ENCODE peak calls at places on chromosomes 11 and 22, in six cellular contexts. C is astrocyte of the spinal cord, R is PC-3, V is substantia nigra, P is COR-L47, J is NCI-H345. K is an unnamed sample.

GRCh38 chr11:20097319-20098221 is 62.7 kb downstream of the DBX1 start:
- DNase-seq in C (peak), R (peak), V (no peak), P (no peak), J (no peak), K (peak)

GRCh38 chr22:45246060-45246985 is 5.6 kb upstream of the KIAA0930 start:
- DNase-seq in C (peak), R (peak), V (no peak), P (no peak), J (no peak), K (no peak)

GRCh38 chr11:6459049-6459448 is 14.7 kb downstream of the TRIM3 start:
- DNase-seq in C (no peak), R (no peak), V (no peak), P (no peak), J (no peak), K (no peak)

GRCh38 chr11:124656759-124657627 is 16.5 kb downstream of the SIAE start:
- DNase-seq in C (peak), R (no peak), V (no peak), P (no peak), J (peak), K (peak)

GRCh38 chr11:44162004-44162403 is 66.5 kb downstream of the EXT2 start:
- DNase-seq in C (no peak), R (no peak), V (no peak), P (no peak), J (no peak), K (no peak)

GRCh38 chr11:109236188-109236587 is 185.8 kb upstream of the C11orf87 start:
- DNase-seq in C (no peak), R (no peak), V (no peak), P (no peak), J (no peak), K (no peak)

GRCh38 chr22:17962168-17962567 is 62.2 kb downstream of the MICAL3 start:
- DNase-seq in C (no peak), R (no peak), V (no peak), P (no peak), J (no peak), K (no peak)

GRCh38 chr11:16776716-16777115 is 38.3 kb downstream of the C11orf58 start:
- DNase-seq in C (peak), R (no peak), V (no peak), P (no peak), J (no peak), K (no peak)

GRCh38 chr11:84824624-84825023 is 802.5 kb downstream of the DLG2 start:
- DNase-seq in C (no peak), R (no peak), V (no peak), P (no peak), J (no peak), K (no peak)

GRCh38 chr22:35349704-35350538 is 31.0 kb upstream of the HMOX1 start:
- DNase-seq in C (peak), R (no peak), V (peak), P (peak), J (peak), K (peak)

GRCh38 chr22:20438066-20438677 is 547 bp upstream of the SCARF2 start:
- DNase-seq in C (peak), R (no peak), V (no peak), P (no peak), J (no peak), K (no peak)

GRCh38 chr11:110092577-110093406 is at the start of gene ZC3H12C:
- DNase-seq in C (peak), R (peak), V (peak), P (peak), J (peak), K (peak)

GRCh38 chr11:63614136-63614664 is at the start of gene PLAAT3:
- DNase-seq in C (peak), R (peak), V (peak), P (peak), J (peak), K (peak)

GRCh38 chr22:33653525-33654063 is 266.7 kb downstream of the LARGE1 start:
- DNase-seq in C (no peak), R (no peak), V (no peak), P (no peak), J (no peak), K (no peak)

GRCh38 chr22:42281706-42282251 is 11.3 kb upstream of the TCF20 start:
- DNase-seq in C (no peak), R (no peak), V (no peak), P (no peak), J (no peak), K (no peak)

GRCh38 chr11:44146931-44147330 is 51.5 kb downstream of the EXT2 start:
- DNase-seq in C (no peak), R (no peak), V (no peak), P (no peak), J (no peak), K (no peak)

GRCh38 chr11:93791493-93791892 is 7.4 kb downstream of the MED17 start:
- DNase-seq in C (no peak), R (no peak), V (no peak), P (no peak), J (no peak), K (no peak)

K was measured in NCI-H1105.